ENCODE peak calls at places on chromosomes 16 and 17, in seven cellular contexts. D is heart left ventricle, M is M059J, L is HFF-Myc, I is breast epithelium, X is germinal center, Q is psoas muscle. R is an unnamed sample.

GRCh38 chr17:82031885-82032627 is 578 bp downstream of the RAC3 start:
- DNase-seq in Q (no peak), L (no peak), M (no peak), I (no peak), X (peak), D (no peak), R (no peak)

GRCh38 chr16:733382-734207 is 6.7 kb downstream of the HAGHL start:
- DNase-seq in I (no peak), Q (no peak), L (no peak), X (no peak), D (no peak), M (no peak), R (no peak)

GRCh38 chr16:69501956-69502457 is 63.8 kb upstream of the NFAT5 start:
- DNase-seq in I (no peak), M (no peak), L (no peak), Q (no peak), D (no peak), X (no peak), R (no peak)

GRCh38 chr17:40820228-40820838 is 2.1 kb downstream of the KRT10 start:
- DNase-seq in X (no peak), M (no peak), Q (no peak), D (no peak), L (no peak), I (no peak), R (no peak)

GRCh38 chr17:8300629-8301242 is 5.5 kb upstream of the SLC25A35 start:
- DNase-seq in D (peak), L (no peak), M (peak), X (peak), Q (peak), I (peak), R (no peak)

GRCh38 chr16:62872339-62872738 is 836.1 kb upstream of the CDH8 start:
- DNase-seq in X (no peak), M (no peak), L (no peak), Q (no peak), I (no peak), D (no peak), R (no peak)

GRCh38 chr16:11844499-11844898 is 6.8 kb downstream of the RSL1D1 start:
- DNase-seq in X (no peak), Q (no peak), I (no peak), L (no peak), M (no peak), D (no peak), R (peak)

GRCh38 chr17:44174427-44174826 is 3.9 kb downstream of the ASB16 start:
- DNase-seq in Q (no peak), I (no peak), L (no peak), M (no peak), X (no peak), D (no peak), R (no peak)

GRCh38 chr17:36525888-36526287 is 8.8 kb downstream of the MYO19 start:
- DNase-seq in M (no peak), X (no peak), Q (no peak), L (no peak), I (no peak), D (no peak), R (peak)

GRCh38 chr17:80781188-80781577 is 210.5 kb upstream of the CHMP6 start:
- DNase-seq in D (no peak), L (no peak), X (no peak), I (no peak), M (no peak), Q (no peak), R (no peak)

GRCh38 chr16:6682142-6682811 is 650.4 kb upstream of the RBFOX1 start:
- DNase-seq in X (peak), D (no peak), I (no peak), M (peak), L (no peak), Q (no peak), R (no peak)

GRCh38 chr17:40859536-40859935 is 7.5 kb downstream of the KRT12 start:
- DNase-seq in X (no peak), D (no peak), M (no peak), Q (no peak), I (no peak), L (no peak), R (no peak)

GRCh38 chr17:58757162-58757613 is 1.5 kb downstream of the PPM1E start:
- DNase-seq in X (no peak), M (no peak), I (no peak), L (no peak), Q (no peak), D (no peak), R (no peak)

GRCh38 chr16:785563-786535 is 2.3 kb downstream of the RPUSD1 start:
- DNase-seq in I (peak), M (no peak), X (peak), D (peak), L (no peak), Q (peak), R (peak)

GRCh38 chr17:11418367-11418766 is 177.4 kb downstream of the SHISA6 start:
- DNase-seq in I (no peak), M (no peak), X (no peak), D (no peak), Q (no peak), L (no peak), R (no peak)

GRCh38 chr17:6276711-6277110 is 158.2 kb downstream of the AIPL1 start:
- DNase-seq in Q (no peak), X (no peak), L (no peak), I (no peak), D (no peak), M (no peak), R (no peak)

R was measured in suprapubic skin.